ENCODE peak calls at places on chromosomes 3 and 15, in eight cellular contexts. One of them, this sample, is unnamed.

GRCh38 chr15:95937128-95937528 is 393.4 kb upstream of the NR2F2 start:
- DNase-seq in HepG2: no peak
- DNase-seq in A549: no peak
- DNase-seq in adrenal gland: no peak
- DNase-seq in HCT116: no peak
- DNase-seq in CD8-positive, alpha-beta T cell: no peak
- DNase-seq in transverse colon: no peak
- DNase-seq in heart left ventricle: no peak
- DNase-seq in this sample: no peak

GRCh38 chr3:190941694-190942280 is 79.3 kb upstream of the GMNC start:
- DNase-seq in HepG2: no peak
- DNase-seq in A549: no peak
- DNase-seq in adrenal gland: no peak
- DNase-seq in HCT116: no peak
- DNase-seq in CD8-positive, alpha-beta T cell: no peak
- DNase-seq in transverse colon: no peak
- DNase-seq in heart left ventricle: no peak
- DNase-seq in this sample: no peak

GRCh38 chr3:172153335-172153861 is 114.0 kb downstream of the FNDC3B start:
- DNase-seq in HepG2: no peak
- DNase-seq in A549: peak; percentile 26
- DNase-seq in adrenal gland: peak; percentile 97
- DNase-seq in HCT116: peak; percentile 93
- DNase-seq in CD8-positive, alpha-beta T cell: peak; percentile 36
- DNase-seq in transverse colon: peak; percentile 87
- DNase-seq in heart left ventricle: peak; percentile 93
- DNase-seq in this sample: peak; percentile 92

GRCh38 chr15:45386974-45387373 is 8.6 kb upstream of the GATM start:
- DNase-seq in HepG2: no peak
- DNase-seq in A549: no peak
- DNase-seq in adrenal gland: no peak
- DNase-seq in HCT116: no peak
- DNase-seq in CD8-positive, alpha-beta T cell: no peak
- DNase-seq in transverse colon: no peak
- DNase-seq in heart left ventricle: no peak
- DNase-seq in this sample: no peak

GRCh38 chr3:107366766-107367165 is 10.5 kb upstream of the CCDC54 start:
- DNase-seq in HepG2: no peak
- DNase-seq in A549: no peak
- DNase-seq in adrenal gland: no peak
- DNase-seq in HCT116: no peak
- DNase-seq in CD8-positive, alpha-beta T cell: no peak
- DNase-seq in transverse colon: no peak
- DNase-seq in heart left ventricle: no peak
- DNase-seq in this sample: no peak

GRCh38 chr15:47505712-47506542 is 211.4 kb upstream of the SEMA6D start:
- DNase-seq in HepG2: no peak
- DNase-seq in A549: no peak
- DNase-seq in adrenal gland: no peak
- DNase-seq in HCT116: no peak
- DNase-seq in CD8-positive, alpha-beta T cell: no peak
- DNase-seq in transverse colon: no peak
- DNase-seq in heart left ventricle: no peak
- DNase-seq in this sample: no peak

GRCh38 chr3:156417733-156418132 is 137.2 kb downstream of the SSR3 start:
- DNase-seq in HepG2: no peak
- DNase-seq in A549: no peak
- DNase-seq in adrenal gland: no peak
- DNase-seq in HCT116: no peak
- DNase-seq in CD8-positive, alpha-beta T cell: no peak
- DNase-seq in transverse colon: no peak
- DNase-seq in heart left ventricle: no peak
- DNase-seq in this sample: no peak

GRCh38 chr3:43796041-43796596 is 105.4 kb downstream of the ABHD5 start:
- DNase-seq in HepG2: no peak
- DNase-seq in A549: no peak
- DNase-seq in adrenal gland: no peak
- DNase-seq in HCT116: no peak
- DNase-seq in CD8-positive, alpha-beta T cell: no peak
- DNase-seq in transverse colon: no peak
- DNase-seq in heart left ventricle: no peak
- DNase-seq in this sample: no peak

GRCh38 chr15:73593278-73594074 is 39.7 kb downstream of the NPTN start:
- DNase-seq in HepG2: no peak
- DNase-seq in A549: no peak
- DNase-seq in adrenal gland: no peak
- DNase-seq in HCT116: no peak
- DNase-seq in CD8-positive, alpha-beta T cell: no peak
- DNase-seq in transverse colon: no peak
- DNase-seq in heart left ventricle: peak; percentile 59
- DNase-seq in this sample: no peak

GRCh38 chr3:97988784-97989568 is 16.7 kb upstream of the RIOX2 start:
- DNase-seq in HepG2: no peak
- DNase-seq in A549: no peak
- DNase-seq in adrenal gland: no peak
- DNase-seq in HCT116: no peak
- DNase-seq in CD8-positive, alpha-beta T cell: no peak
- DNase-seq in transverse colon: no peak
- DNase-seq in heart left ventricle: no peak
- DNase-seq in this sample: no peak

GRCh38 chr15:67199391-67199790 is 55.1 kb downstream of the AAGAB start:
- DNase-seq in HepG2: no peak
- DNase-seq in A549: no peak
- DNase-seq in adrenal gland: no peak
- DNase-seq in HCT116: no peak
- DNase-seq in CD8-positive, alpha-beta T cell: no peak
- DNase-seq in transverse colon: no peak
- DNase-seq in heart left ventricle: no peak
- DNase-seq in this sample: no peak

GRCh38 chr15:50148362-50148963 is 29.4 kb upstream of the ATP8B4 start:
- DNase-seq in HepG2: peak; percentile 59
- DNase-seq in A549: no peak
- DNase-seq in adrenal gland: peak; percentile 34
- DNase-seq in HCT116: peak; percentile 81
- DNase-seq in CD8-positive, alpha-beta T cell: no peak
- DNase-seq in transverse colon: peak; percentile 52
- DNase-seq in heart left ventricle: no peak
- DNase-seq in this sample: no peak

GRCh38 chr3:132695006-132695405 is 27.2 kb downstream of the NPHP3 start:
- DNase-seq in HepG2: no peak
- DNase-seq in A549: no peak
- DNase-seq in adrenal gland: no peak
- DNase-seq in HCT116: no peak
- DNase-seq in CD8-positive, alpha-beta T cell: no peak
- DNase-seq in transverse colon: no peak
- DNase-seq in heart left ventricle: no peak
- DNase-seq in this sample: no peak

GRCh38 chr3:171809513-171810277 is 588 bp downstream of the PLD1 start:
- DNase-seq in HepG2: peak; percentile 70
- DNase-seq in A549: peak; percentile 67
- DNase-seq in adrenal gland: peak; percentile 85
- DNase-seq in HCT116: no peak
- DNase-seq in CD8-positive, alpha-beta T cell: peak; percentile 34
- DNase-seq in transverse colon: peak; percentile 76
- DNase-seq in heart left ventricle: peak; percentile 94
- DNase-seq in this sample: peak; percentile 68

GRCh38 chr15:39918688-39919385 is 1.2 kb downstream of the GPR176 start:
- DNase-seq in HepG2: no peak
- DNase-seq in A549: no peak
- DNase-seq in adrenal gland: no peak
- DNase-seq in HCT116: no peak
- DNase-seq in CD8-positive, alpha-beta T cell: no peak
- DNase-seq in transverse colon: no peak
- DNase-seq in heart left ventricle: no peak
- DNase-seq in this sample: no peak

GRCh38 chr15:48965972-48966371 is 2.3 kb upstream of the SHC4 start:
- DNase-seq in HepG2: no peak
- DNase-seq in A549: peak; percentile 9
- DNase-seq in adrenal gland: no peak
- DNase-seq in HCT116: peak; percentile 23
- DNase-seq in CD8-positive, alpha-beta T cell: no peak
- DNase-seq in transverse colon: no peak
- DNase-seq in heart left ventricle: no peak
- DNase-seq in this sample: no peak

GRCh38 chr3:58237940-58238681 is 519 bp downstream of the ABHD6 start:
- DNase-seq in HepG2: peak; percentile 48
- DNase-seq in A549: peak; percentile 46
- DNase-seq in adrenal gland: peak; percentile 75
- DNase-seq in HCT116: no peak
- DNase-seq in CD8-positive, alpha-beta T cell: peak; percentile 59
- DNase-seq in transverse colon: peak; percentile 72
- DNase-seq in heart left ventricle: peak; percentile 76
- DNase-seq in this sample: peak; percentile 62

GRCh38 chr3:42097166-42097946 is 6.2 kb downstream of the TRAK1 start:
- DNase-seq in HepG2: no peak
- DNase-seq in A549: no peak
- DNase-seq in adrenal gland: no peak
- DNase-seq in HCT116: no peak
- DNase-seq in CD8-positive, alpha-beta T cell: no peak
- DNase-seq in transverse colon: no peak
- DNase-seq in heart left ventricle: no peak
- DNase-seq in this sample: no peak

GRCh38 chr3:52444860-52445793 is at the start of gene SEMA3G:
- DNase-seq in HepG2: peak; percentile 76
- DNase-seq in A549: peak; percentile 50
- DNase-seq in adrenal gland: peak; percentile 52
- DNase-seq in HCT116: peak; percentile 74
- DNase-seq in CD8-positive, alpha-beta T cell: peak; percentile 69
- DNase-seq in transverse colon: peak; percentile 87
- DNase-seq in heart left ventricle: peak; percentile 82
- DNase-seq in this sample: peak; percentile 92

GRCh38 chr3:64188810-64189560 is 36.3 kb downstream of the PRICKLE2 start:
- DNase-seq in HepG2: no peak
- DNase-seq in A549: peak; percentile 66
- DNase-seq in adrenal gland: peak; percentile 41
- DNase-seq in HCT116: no peak
- DNase-seq in CD8-positive, alpha-beta T cell: no peak
- DNase-seq in transverse colon: no peak
- DNase-seq in heart left ventricle: no peak
- DNase-seq in this sample: no peak
- H3K27ac ChIP-seq in HepG2: no peak overlapping the region
- H3K27ac ChIP-seq in A549: peak overlapping the region; percentile 83
- H3K27ac ChIP-seq in adrenal gland: no peak overlapping the region
- H3K27ac ChIP-seq in HCT116: no peak overlapping the region
- H3K27ac ChIP-seq in CD8-positive, alpha-beta T cell: no peak overlapping the region
- H3K27ac ChIP-seq in transverse colon: peak overlapping the region; percentile 59
- H3K27ac ChIP-seq in heart left ventricle: no peak overlapping the region
- H3K27ac ChIP-seq in this sample: peak overlapping the region; percentile 61

DNA sequence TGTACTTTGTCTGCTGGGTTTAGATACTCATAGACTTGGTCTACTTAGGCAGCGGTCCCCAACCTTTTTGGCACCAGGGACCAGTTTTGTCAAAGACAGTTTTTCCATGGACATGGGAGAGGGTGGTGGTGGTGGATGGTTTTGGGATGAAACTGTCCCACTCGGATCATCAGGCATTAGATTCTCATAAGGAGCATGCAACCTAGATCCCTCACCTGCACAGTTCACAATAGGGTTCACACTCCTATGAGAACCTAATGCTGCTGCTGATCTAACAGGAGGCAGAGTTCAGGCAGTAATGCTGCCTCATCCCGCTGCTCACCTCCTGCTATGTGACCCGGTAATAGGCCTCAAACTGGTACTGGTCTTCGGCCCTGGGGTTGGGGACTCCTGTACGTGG is 45.3 kb downstream of the CMSS1 start:
- DNase-seq in HepG2: no peak
- DNase-seq in A549: no peak
- DNase-seq in adrenal gland: no peak
- DNase-seq in HCT116: no peak
- DNase-seq in CD8-positive, alpha-beta T cell: no peak
- DNase-seq in transverse colon: no peak
- DNase-seq in heart left ventricle: no peak
- DNase-seq in this sample: no peak
- H3K4me1 ChIP-seq in HepG2: peaks cover 94% of the 10 kb centered on the region
- H3K4me1 ChIP-seq in A549: peaks cover 28% of the 10 kb centered on the region
- H3K4me1 ChIP-seq in adrenal gland: peaks cover 6% of the 10 kb centered on the region
- H3K4me1 ChIP-seq in HCT116: peaks cover 17% of the 10 kb centered on the region
- H3K4me1 ChIP-seq in CD8-positive, alpha-beta T cell: peaks cover 14% of the 10 kb centered on the region
- H3K4me1 ChIP-seq in transverse colon: peaks cover 12% of the 10 kb centered on the region
- H3K4me1 ChIP-seq in heart left ventricle: peaks cover 76% of the 10 kb centered on the region
- H3K4me1 ChIP-seq in this sample: peaks cover 65% of the 10 kb centered on the region

GRCh38 chr15:72338148-72338547 is 18.2 kb upstream of the CELF6 start:
- DNase-seq in HepG2: no peak
- DNase-seq in A549: no peak
- DNase-seq in adrenal gland: no peak
- DNase-seq in HCT116: no peak
- DNase-seq in CD8-positive, alpha-beta T cell: no peak
- DNase-seq in transverse colon: no peak
- DNase-seq in heart left ventricle: no peak
- DNase-seq in this sample: no peak

GRCh38 chr15:72340366-72340765 is 20.4 kb upstream of the CELF6 start:
- DNase-seq in HepG2: no peak
- DNase-seq in A549: no peak
- DNase-seq in adrenal gland: no peak
- DNase-seq in HCT116: no peak
- DNase-seq in CD8-positive, alpha-beta T cell: no peak
- DNase-seq in transverse colon: no peak
- DNase-seq in heart left ventricle: no peak
- DNase-seq in this sample: no peak

GRCh38 chr15:72339777-72340177 is 19.8 kb upstream of the CELF6 start:
- DNase-seq in HepG2: peak; percentile 47
- DNase-seq in A549: peak; percentile 72
- DNase-seq in adrenal gland: peak; percentile 47
- DNase-seq in HCT116: no peak
- DNase-seq in CD8-positive, alpha-beta T cell: no peak
- DNase-seq in transverse colon: no peak
- DNase-seq in heart left ventricle: no peak
- DNase-seq in this sample: no peak

GRCh38 chr15:72341361-72341760 is 21.4 kb upstream of the CELF6 start:
- DNase-seq in HepG2: no peak
- DNase-seq in A549: no peak
- DNase-seq in adrenal gland: no peak
- DNase-seq in HCT116: peak; percentile 7
- DNase-seq in CD8-positive, alpha-beta T cell: no peak
- DNase-seq in transverse colon: no peak
- DNase-seq in heart left ventricle: no peak
- DNase-seq in this sample: no peak

GRCh38 chr15:72338617-72339321 is 18.8 kb upstream of the CELF6 start:
- DNase-seq in HepG2: no peak
- DNase-seq in A549: no peak
- DNase-seq in adrenal gland: no peak
- DNase-seq in HCT116: no peak
- DNase-seq in CD8-positive, alpha-beta T cell: no peak
- DNase-seq in transverse colon: no peak
- DNase-seq in heart left ventricle: no peak
- DNase-seq in this sample: no peak
- H3K27ac ChIP-seq in HepG2: no peak overlapping the region
- H3K27ac ChIP-seq in A549: peak overlapping the region; percentile 83
- H3K27ac ChIP-seq in adrenal gland: peak overlapping the region; percentile 70
- H3K27ac ChIP-seq in HCT116: no peak overlapping the region
- H3K27ac ChIP-seq in CD8-positive, alpha-beta T cell: no peak overlapping the region
- H3K27ac ChIP-seq in transverse colon: peak overlapping the region; percentile 63
- H3K27ac ChIP-seq in heart left ventricle: no peak overlapping the region
- H3K27ac ChIP-seq in this sample: peak overlapping the region; percentile 21

DNA sequence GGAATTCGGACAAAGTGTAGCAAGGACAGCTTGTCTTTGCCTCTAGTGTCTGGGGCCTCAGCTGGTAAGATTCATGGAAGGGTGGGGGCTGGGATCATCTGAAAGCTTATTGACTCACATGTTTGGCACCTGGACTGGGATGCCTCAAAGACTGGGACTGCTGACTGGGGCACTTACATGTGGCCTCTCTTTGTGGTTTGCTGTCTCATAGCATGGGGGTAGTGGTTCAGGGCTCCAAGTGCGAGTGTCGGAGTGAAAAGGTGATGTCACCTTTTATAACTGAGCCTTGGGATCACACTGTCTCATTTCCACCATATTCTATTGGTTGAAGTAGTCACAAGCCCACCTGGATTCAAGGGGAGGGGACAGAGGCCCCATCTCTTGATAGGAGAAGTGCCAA is 6.8 kb downstream of the MFSD1 start:
- DNase-seq in HepG2: no peak
- DNase-seq in A549: no peak
- DNase-seq in adrenal gland: no peak
- DNase-seq in HCT116: no peak
- DNase-seq in CD8-positive, alpha-beta T cell: no peak
- DNase-seq in transverse colon: no peak
- DNase-seq in heart left ventricle: no peak
- DNase-seq in this sample: no peak
- H3K4me1 ChIP-seq in HepG2: no peaks in the 10 kb centered on the region
- H3K4me1 ChIP-seq in A549: peaks cover 11% of the 10 kb centered on the region
- H3K4me1 ChIP-seq in adrenal gland: no peaks in the 10 kb centered on the region
- H3K4me1 ChIP-seq in HCT116: no peaks in the 10 kb centered on the region
- H3K4me1 ChIP-seq in CD8-positive, alpha-beta T cell: peaks cover 13% of the 10 kb centered on the region
- H3K4me1 ChIP-seq in transverse colon: no peaks in the 10 kb centered on the region
- H3K4me1 ChIP-seq in heart left ventricle: no peaks in the 10 kb centered on the region
- H3K4me1 ChIP-seq in this sample: peaks cover 13% of the 10 kb centered on the region

This sample was measured in stomach.